ENCODE peak calls at places on chromosomes 7 and 10, in nine cellular contexts. One of them, this sample, is unnamed.

GRCh38 chr10:44307691-44308090 is 77.2 kb downstream of the CXCL12 start:
- DNase-seq in activated CD4-positive, alpha-beta T cell treated with anti-CD3 and anti-CD28 coated beads, Interleukin-2, amount 50 U/mL, for 24 hours: no peak
- DNase-seq in T1000: no peak
- DNase-seq in retina: no peak
- DNase-seq in neural crest cell: no peak
- DNase-seq in stimulated activated naive CD4-positive, alpha-beta T cell: no peak
- DNase-seq in astrocyte: no peak
- DNase-seq in nucleus accumbens: no peak
- DNase-seq in fibroblast of lung: no peak
- DNase-seq in this sample: no peak

GRCh38 chr7:87599336-87599735 is 1.3 kb downstream of the ABCB1 start:
- DNase-seq in activated CD4-positive, alpha-beta T cell treated with anti-CD3 and anti-CD28 coated beads, Interleukin-2, amount 50 U/mL, for 24 hours: no peak
- DNase-seq in T1000: no peak
- DNase-seq in retina: peak
- DNase-seq in neural crest cell: no peak
- DNase-seq in stimulated activated naive CD4-positive, alpha-beta T cell: no peak
- DNase-seq in astrocyte: no peak
- DNase-seq in nucleus accumbens: no peak
- DNase-seq in fibroblast of lung: peak
- DNase-seq in this sample: no peak

GRCh38 chr10:127193125-127193524 is 3.3 kb downstream of the INSYN2A start:
- DNase-seq in activated CD4-positive, alpha-beta T cell treated with anti-CD3 and anti-CD28 coated beads, Interleukin-2, amount 50 U/mL, for 24 hours: no peak
- DNase-seq in T1000: no peak
- DNase-seq in retina: no peak
- DNase-seq in neural crest cell: no peak
- DNase-seq in stimulated activated naive CD4-positive, alpha-beta T cell: no peak
- DNase-seq in astrocyte: peak
- DNase-seq in nucleus accumbens: no peak
- DNase-seq in fibroblast of lung: peak
- DNase-seq in this sample: peak

GRCh38 chr7:141752634-141753033 is 11.3 kb upstream of the TAS2R3 start:
- DNase-seq in activated CD4-positive, alpha-beta T cell treated with anti-CD3 and anti-CD28 coated beads, Interleukin-2, amount 50 U/mL, for 24 hours: no peak
- DNase-seq in T1000: no peak
- DNase-seq in retina: no peak
- DNase-seq in neural crest cell: no peak
- DNase-seq in stimulated activated naive CD4-positive, alpha-beta T cell: no peak
- DNase-seq in astrocyte: no peak
- DNase-seq in nucleus accumbens: no peak
- DNase-seq in fibroblast of lung: no peak
- DNase-seq in this sample: no peak

GRCh38 chr7:117323585-117323876 is 673 bp upstream of the WNT2 start:
- DNase-seq in activated CD4-positive, alpha-beta T cell treated with anti-CD3 and anti-CD28 coated beads, Interleukin-2, amount 50 U/mL, for 24 hours: no peak
- DNase-seq in T1000: no peak
- DNase-seq in retina: peak
- DNase-seq in neural crest cell: no peak
- DNase-seq in stimulated activated naive CD4-positive, alpha-beta T cell: no peak
- DNase-seq in astrocyte: peak
- DNase-seq in nucleus accumbens: no peak
- DNase-seq in fibroblast of lung: no peak
- DNase-seq in this sample: no peak

GRCh38 chr10:37975407-37975991 is 948 bp downstream of the ZNF25 start:
- DNase-seq in activated CD4-positive, alpha-beta T cell treated with anti-CD3 and anti-CD28 coated beads, Interleukin-2, amount 50 U/mL, for 24 hours: no peak
- DNase-seq in T1000: no peak
- DNase-seq in retina: no peak
- DNase-seq in neural crest cell: no peak
- DNase-seq in stimulated activated naive CD4-positive, alpha-beta T cell: no peak
- DNase-seq in astrocyte: no peak
- DNase-seq in nucleus accumbens: no peak
- DNase-seq in fibroblast of lung: peak
- DNase-seq in this sample: peak

GRCh38 chr7:130063036-130063435 is 7.3 kb upstream of the KLHDC10 start:
- DNase-seq in activated CD4-positive, alpha-beta T cell treated with anti-CD3 and anti-CD28 coated beads, Interleukin-2, amount 50 U/mL, for 24 hours: peak
- DNase-seq in T1000: no peak
- DNase-seq in retina: peak
- DNase-seq in neural crest cell: peak
- DNase-seq in stimulated activated naive CD4-positive, alpha-beta T cell: peak
- DNase-seq in astrocyte: no peak
- DNase-seq in nucleus accumbens: no peak
- DNase-seq in fibroblast of lung: no peak
- DNase-seq in this sample: peak

GRCh38 chr10:5043716-5044115 is 40.1 kb upstream of the AKR1C2 start:
- DNase-seq in activated CD4-positive, alpha-beta T cell treated with anti-CD3 and anti-CD28 coated beads, Interleukin-2, amount 50 U/mL, for 24 hours: no peak
- DNase-seq in T1000: no peak
- DNase-seq in retina: no peak
- DNase-seq in neural crest cell: no peak
- DNase-seq in stimulated activated naive CD4-positive, alpha-beta T cell: no peak
- DNase-seq in astrocyte: no peak
- DNase-seq in nucleus accumbens: no peak
- DNase-seq in fibroblast of lung: no peak
- DNase-seq in this sample: no peak

GRCh38 chr7:106219170-106219569 is 65.6 kb downstream of the NAMPT start:
- DNase-seq in activated CD4-positive, alpha-beta T cell treated with anti-CD3 and anti-CD28 coated beads, Interleukin-2, amount 50 U/mL, for 24 hours: no peak
- DNase-seq in T1000: no peak
- DNase-seq in retina: no peak
- DNase-seq in neural crest cell: no peak
- DNase-seq in stimulated activated naive CD4-positive, alpha-beta T cell: no peak
- DNase-seq in astrocyte: no peak
- DNase-seq in nucleus accumbens: no peak
- DNase-seq in fibroblast of lung: no peak
- DNase-seq in this sample: no peak

GRCh38 chr10:72425133-72425532 is 70.4 kb upstream of the DNAJB12 start:
- DNase-seq in activated CD4-positive, alpha-beta T cell treated with anti-CD3 and anti-CD28 coated beads, Interleukin-2, amount 50 U/mL, for 24 hours: no peak
- DNase-seq in T1000: no peak
- DNase-seq in retina: peak
- DNase-seq in neural crest cell: no peak
- DNase-seq in stimulated activated naive CD4-positive, alpha-beta T cell: no peak
- DNase-seq in astrocyte: peak
- DNase-seq in nucleus accumbens: no peak
- DNase-seq in fibroblast of lung: peak
- DNase-seq in this sample: no peak

GRCh38 chr7:1123721-1124120 is 35.8 kb downstream of the GPER1 start:
- DNase-seq in activated CD4-positive, alpha-beta T cell treated with anti-CD3 and anti-CD28 coated beads, Interleukin-2, amount 50 U/mL, for 24 hours: no peak
- DNase-seq in T1000: no peak
- DNase-seq in retina: peak
- DNase-seq in neural crest cell: peak
- DNase-seq in stimulated activated naive CD4-positive, alpha-beta T cell: no peak
- DNase-seq in astrocyte: peak
- DNase-seq in nucleus accumbens: peak
- DNase-seq in fibroblast of lung: peak
- DNase-seq in this sample: peak

GRCh38 chr10:73054286-73054685 is 42.4 kb downstream of the P4HA1 start:
- DNase-seq in activated CD4-positive, alpha-beta T cell treated with anti-CD3 and anti-CD28 coated beads, Interleukin-2, amount 50 U/mL, for 24 hours: no peak
- DNase-seq in T1000: no peak
- DNase-seq in retina: no peak
- DNase-seq in neural crest cell: no peak
- DNase-seq in stimulated activated naive CD4-positive, alpha-beta T cell: no peak
- DNase-seq in astrocyte: no peak
- DNase-seq in nucleus accumbens: no peak
- DNase-seq in fibroblast of lung: no peak
- DNase-seq in this sample: no peak

GRCh38 chr10:43671659-43672555 is 23.2 kb upstream of the ZNF32 start:
- DNase-seq in activated CD4-positive, alpha-beta T cell treated with anti-CD3 and anti-CD28 coated beads, Interleukin-2, amount 50 U/mL, for 24 hours: no peak
- DNase-seq in T1000: no peak
- DNase-seq in retina: peak
- DNase-seq in neural crest cell: peak
- DNase-seq in stimulated activated naive CD4-positive, alpha-beta T cell: peak
- DNase-seq in astrocyte: peak
- DNase-seq in nucleus accumbens: no peak
- DNase-seq in fibroblast of lung: peak
- DNase-seq in this sample: peak

GRCh38 chr7:137480824-137481365 is 137.4 kb upstream of the PTN start:
- DNase-seq in activated CD4-positive, alpha-beta T cell treated with anti-CD3 and anti-CD28 coated beads, Interleukin-2, amount 50 U/mL, for 24 hours: no peak
- DNase-seq in T1000: no peak
- DNase-seq in retina: no peak
- DNase-seq in neural crest cell: no peak
- DNase-seq in stimulated activated naive CD4-positive, alpha-beta T cell: no peak
- DNase-seq in astrocyte: no peak
- DNase-seq in nucleus accumbens: no peak
- DNase-seq in fibroblast of lung: no peak
- DNase-seq in this sample: no peak

GRCh38 chr10:3801558-3802192 is 16.7 kb upstream of the KLF6 start:
- DNase-seq in activated CD4-positive, alpha-beta T cell treated with anti-CD3 and anti-CD28 coated beads, Interleukin-2, amount 50 U/mL, for 24 hours: no peak
- DNase-seq in T1000: no peak
- DNase-seq in retina: no peak
- DNase-seq in neural crest cell: no peak
- DNase-seq in stimulated activated naive CD4-positive, alpha-beta T cell: no peak
- DNase-seq in astrocyte: no peak
- DNase-seq in nucleus accumbens: no peak
- DNase-seq in fibroblast of lung: no peak
- DNase-seq in this sample: no peak

GRCh38 chr7:116271980-116272886 is 61.9 kb downstream of the TES start:
- DNase-seq in activated CD4-positive, alpha-beta T cell treated with anti-CD3 and anti-CD28 coated beads, Interleukin-2, amount 50 U/mL, for 24 hours: no peak
- DNase-seq in T1000: peak
- DNase-seq in retina: no peak
- DNase-seq in neural crest cell: no peak
- DNase-seq in stimulated activated naive CD4-positive, alpha-beta T cell: no peak
- DNase-seq in astrocyte: peak
- DNase-seq in nucleus accumbens: no peak
- DNase-seq in fibroblast of lung: peak
- DNase-seq in this sample: peak

GRCh38 chr10:123583639-123584418 is 82.3 kb upstream of the GPR26 start:
- DNase-seq in activated CD4-positive, alpha-beta T cell treated with anti-CD3 and anti-CD28 coated beads, Interleukin-2, amount 50 U/mL, for 24 hours: no peak
- DNase-seq in T1000: no peak
- DNase-seq in retina: peak
- DNase-seq in neural crest cell: peak
- DNase-seq in stimulated activated naive CD4-positive, alpha-beta T cell: no peak
- DNase-seq in astrocyte: peak
- DNase-seq in nucleus accumbens: no peak
- DNase-seq in fibroblast of lung: peak
- DNase-seq in this sample: peak

This sample was measured in IMR-90.